ENCODE peak calls at places on chromosomes 13 and 19, in nine cellular contexts. A is immature natural killer cell; R is IMR-90; B is small intestine; X is ovary; O is head of caudate nucleus; Y is stimulated activated CD8-positive, alpha-beta memory T cell treated with anti-CD3 and anti-CD28 coated beads, Interleukin-4, amount 100 ng/mL, for 1 hour; F is B cell; N is HTR-8/SVneo. L is an unnamed sample.
A peak's percentile ranks its signal among the peaks of the same experiment; 100 is the strongest.

GRCh38 chr13:32548837-32549236 is 10.2 kb upstream of the N4BP2L2 start:
- DNase-seq in A (no peak), R (peak; percentile 41), B (no peak), X (no peak), O (no peak), Y (no peak), F (no peak), N (no peak), L (no peak)

GRCh38 chr19:4642625-4643024 is 3.3 kb downstream of the TNFAIP8L1 start:
- DNase-seq in A (no peak), R (no peak), B (no peak), X (no peak), O (no peak), Y (no peak), F (no peak), N (no peak), L (no peak)

GRCh38 chr19:50520822-50521465 is 7.2 kb upstream of the ASPDH start:
- DNase-seq in A (no peak), R (no peak), B (no peak), X (no peak), O (no peak), Y (no peak), F (no peak), N (no peak), L (no peak)

GRCh38 chr19:53102186-53102585 is 1.0 kb downstream of the ZNF160 start:
- DNase-seq in A (no peak), R (no peak), B (no peak), X (no peak), O (no peak), Y (no peak), F (no peak), N (no peak), L (no peak)

GRCh38 chr13:45432737-45433380 is 14.7 kb upstream of the SLC25A30 start:
- DNase-seq in A (no peak), R (no peak), B (no peak), X (no peak), O (no peak), Y (no peak), F (no peak), N (no peak), L (no peak)

GRCh38 chr19:45094158-45094557 is 1.2 kb downstream of the PPP1R37 start:
- DNase-seq in A (no peak), R (no peak), B (no peak), X (no peak), O (no peak), Y (no peak), F (no peak), N (no peak), L (no peak)

GRCh38 chr13:37565425-37565824 is 33.1 kb downstream of the POSTN start:
- DNase-seq in A (no peak), R (no peak), B (no peak), X (no peak), O (no peak), Y (no peak), F (no peak), N (no peak), L (no peak)

GRCh38 chr19:13143135-13143534 is 7.0 kb downstream of the STX10 start:
- DNase-seq in A (no peak), R (peak; percentile 82), B (no peak), X (no peak), O (no peak), Y (no peak), F (no peak), N (no peak), L (no peak)

GRCh38 chr13:114231886-114232285 is 2.8 kb upstream of the CDC16 start:
- DNase-seq in A (no peak), R (no peak), B (no peak), X (no peak), O (no peak), Y (no peak), F (no peak), N (no peak), L (no peak)

GRCh38 chr13:39364797-39365468 is 238.1 kb downstream of the LHFPL6 start:
- DNase-seq in A (no peak), R (peak; percentile 48), B (no peak), X (no peak), O (no peak), Y (no peak), F (no peak), N (no peak), L (no peak)

GRCh38 chr13:112807653-112808376 is 118.0 kb downstream of the ATP11A start:
- DNase-seq in A (no peak), R (no peak), B (no peak), X (no peak), O (no peak), Y (no peak), F (no peak), N (no peak), L (no peak)

GRCh38 chr13:40488869-40489391 is 177.5 kb downstream of the FOXO1 start:
- DNase-seq in A (no peak), R (no peak), B (no peak), X (no peak), O (no peak), Y (no peak), F (no peak), N (no peak), L (no peak)

GRCh38 chr19:41569481-41570150 is 6.3 kb upstream of the CEACAM21 start:
- DNase-seq in A (no peak), R (no peak), B (no peak), X (no peak), O (no peak), Y (no peak), F (no peak), N (no peak), L (no peak)

GRCh38 chr13:20993661-20994440 is 67.5 kb downstream of the LATS2 start:
- DNase-seq in A (no peak), R (peak; percentile 51), B (no peak), X (no peak), O (no peak), Y (no peak), F (no peak), N (peak; percentile 10), L (peak; percentile 9)

GRCh38 chr19:4795400-4795799 is 3.9 kb downstream of the FEM1A start:
- DNase-seq in A (no peak), R (peak; percentile 22), B (no peak), X (no peak), O (no peak), Y (no peak), F (no peak), N (no peak), L (no peak)

GRCh38 chr13:34458756-34459462 is 483.2 kb upstream of the NBEA start:
- DNase-seq in A (no peak), R (no peak), B (no peak), X (peak; percentile 12), O (no peak), Y (no peak), F (no peak), N (no peak), L (no peak)

GRCh38 chr19:12543855-12544254 is 7.4 kb downstream of the ZNF564 start:
- DNase-seq in A (no peak), R (no peak), B (no peak), X (no peak), O (no peak), Y (no peak), F (no peak), N (no peak), L (no peak)

GRCh38 chr19:13861392-13861713 is 15.6 kb upstream of the NANOS3 start:
- DNase-seq in A (no peak), R (no peak), B (no peak), X (no peak), O (no peak), Y (no peak), F (no peak), N (no peak), L (no peak)

GRCh38 chr19:7542556-7543348 is 7.2 kb downstream of the PNPLA6 start:
- DNase-seq in A (no peak), R (no peak), B (no peak), X (no peak), O (no peak), Y (no peak), F (no peak), N (no peak), L (no peak)

GRCh38 chr19:41323023-41323422 is 13.1 kb downstream of the CCDC97 start:
- DNase-seq in A (no peak), R (peak; percentile 92), B (no peak), X (peak; percentile 75), O (no peak), Y (no peak), F (no peak), N (no peak), L (no peak)

GRCh38 chr19:51771369-51771768 is 10.4 kb downstream of the FPR2 start:
- DNase-seq in A (no peak), R (no peak), B (no peak), X (peak; percentile 16), O (no peak), Y (no peak), F (no peak), N (no peak), L (no peak)

GRCh38 chr19:11861301-11861700 is 12.8 kb downstream of the ZNF439 start:
- DNase-seq in A (no peak), R (no peak), B (no peak), X (no peak), O (no peak), Y (no peak), F (no peak), N (no peak), L (no peak)

GRCh38 chr13:111050539-111050879 is 64.6 kb upstream of the ARHGEF7 start:
- DNase-seq in A (no peak), R (no peak), B (no peak), X (no peak), O (no peak), Y (no peak), F (no peak), N (no peak), L (no peak)

GRCh38 chr19:23525265-23525862 is 130.1 kb upstream of the ZNF91 start:
- DNase-seq in A (no peak), R (no peak), B (peak; percentile 55), X (no peak), O (no peak), Y (no peak), F (no peak), N (no peak), L (no peak)

GRCh38 chr19:29311391-29311790 is 98.4 kb upstream of the UQCRFS1 start:
- DNase-seq in A (no peak), R (no peak), B (no peak), X (no peak), O (no peak), Y (no peak), F (no peak), N (no peak), L (no peak)

GRCh38 chr13:112697756-112698655 is 8.2 kb downstream of the ATP11A start:
- DNase-seq in A (no peak), R (peak; percentile 44), B (peak; percentile 66), X (no peak), O (no peak), Y (no peak), F (no peak), N (no peak), L (peak; percentile 3)

GRCh38 chr19:14514215-14514871 is 3.9 kb downstream of the DNAJB1 start:
- DNase-seq in A (no peak), R (no peak), B (no peak), X (no peak), O (no peak), Y (no peak), F (no peak), N (no peak), L (no peak)

GRCh38 chr19:10290876-10291553 is 1.3 kb downstream of the ICAM5 start:
- DNase-seq in A (peak; percentile 54), R (peak; percentile 54), B (peak; percentile 53), X (peak; percentile 47), O (peak; percentile 81), Y (no peak), F (peak; percentile 67), N (peak; percentile 86), L (no peak)

GRCh38 chr13:48068036-48068435 is 26.9 kb downstream of the MED4 start:
- DNase-seq in A (no peak), R (no peak), B (no peak), X (no peak), O (no peak), Y (no peak), F (no peak), N (no peak), L (no peak)

GRCh38 chr19:3586707-3587346 is 1.5 kb downstream of the GIPC3 start:
- DNase-seq in A (no peak), R (no peak), B (no peak), X (no peak), O (no peak), Y (no peak), F (peak; percentile 24), N (no peak), L (peak; percentile 44)

GRCh38 chr13:110380359-110381028 is 73.4 kb downstream of the COL4A2 start:
- DNase-seq in A (no peak), R (peak; percentile 98), B (no peak), X (no peak), O (no peak), Y (no peak), F (no peak), N (no peak), L (no peak)